ENCODE peak calls at places on chromosome 10, in four cellular contexts. G, B, J and P are unnamed samples.

GRCh38 chr10:71393841-71394475 is 2.8 kb upstream of the CDH23 start:
- DNase-seq in G (no peak), B (no peak), J (peak), P (no peak)

GRCh38 chr10:99536400-99537254 is 3.9 kb downstream of the NKX2-3 start:
- DNase-seq in B (no peak), J (peak), G (no peak), P (no peak)

GRCh38 chr10:34580214-34580613 is 234.9 kb downstream of the PARD3 start:
- DNase-seq in G (no peak), B (no peak), J (no peak), P (no peak)

GRCh38 chr10:36277459-36277858 is 635.4 kb upstream of the FZD8 start:
- DNase-seq in G (no peak), B (no peak), J (no peak), P (no peak)

GRCh38 chr10:34254596-34254995 is 560.5 kb downstream of the PARD3 start:
- DNase-seq in J (no peak), G (no peak), B (peak), P (peak)

GRCh38 chr10:23403278-23403677 is 35.6 kb upstream of the OTUD1 start:
- DNase-seq in J (no peak), G (no peak), B (no peak), P (no peak)

GRCh38 chr10:83680470-83680891 is 458.8 kb upstream of the GHITM start:
- DNase-seq in B (peak), G (no peak), J (no peak), P (no peak)

GRCh38 chr10:76297787-76298281 is 866.4 kb downstream of the LRMDA start:
- DNase-seq in J (no peak), B (no peak), G (no peak), P (no peak)

GRCh38 chr10:30216811-30217210 is 132.3 kb downstream of the MTPAP start:
- DNase-seq in B (no peak), G (no peak), J (no peak), P (no peak)

GRCh38 chr10:130062201-130062600 is 48.4 kb downstream of the C10orf143 start:
- DNase-seq in B (no peak), G (no peak), J (no peak), P (no peak)

GRCh38 chr10:73247509-73248258 is 629 bp upstream of the DNAJC9 start:
- DNase-seq in J (no peak), B (no peak), G (no peak), P (no peak)

GRCh38 chr10:92244796-92245195 is 46.1 kb downstream of the CPEB3 start:
- DNase-seq in G (no peak), B (peak), J (no peak), P (no peak)

GRCh38 chr10:97726636-97727178 is 10.2 kb upstream of the ZFYVE27 start:
- DNase-seq in J (no peak), G (no peak), B (no peak), P (no peak)

GRCh38 chr10:117139581-117140524 is 1.8 kb upstream of the VAX1 start:
- DNase-seq in B (peak), J (peak), G (no peak), P (no peak)

GRCh38 chr10:689433-690226 is at the start of gene DIP2C:
- DNase-seq in G (no peak), B (no peak), J (peak), P (peak)

GRCh38 chr10:77478248-77478963 is 159.2 kb downstream of the KCNMA1 start:
- DNase-seq in B (no peak), G (no peak), J (no peak), P (no peak)
- TF ChIP-seq ZNF274 in B (no peak), G (no peak), J (no peak), P (no peak)

DNA sequence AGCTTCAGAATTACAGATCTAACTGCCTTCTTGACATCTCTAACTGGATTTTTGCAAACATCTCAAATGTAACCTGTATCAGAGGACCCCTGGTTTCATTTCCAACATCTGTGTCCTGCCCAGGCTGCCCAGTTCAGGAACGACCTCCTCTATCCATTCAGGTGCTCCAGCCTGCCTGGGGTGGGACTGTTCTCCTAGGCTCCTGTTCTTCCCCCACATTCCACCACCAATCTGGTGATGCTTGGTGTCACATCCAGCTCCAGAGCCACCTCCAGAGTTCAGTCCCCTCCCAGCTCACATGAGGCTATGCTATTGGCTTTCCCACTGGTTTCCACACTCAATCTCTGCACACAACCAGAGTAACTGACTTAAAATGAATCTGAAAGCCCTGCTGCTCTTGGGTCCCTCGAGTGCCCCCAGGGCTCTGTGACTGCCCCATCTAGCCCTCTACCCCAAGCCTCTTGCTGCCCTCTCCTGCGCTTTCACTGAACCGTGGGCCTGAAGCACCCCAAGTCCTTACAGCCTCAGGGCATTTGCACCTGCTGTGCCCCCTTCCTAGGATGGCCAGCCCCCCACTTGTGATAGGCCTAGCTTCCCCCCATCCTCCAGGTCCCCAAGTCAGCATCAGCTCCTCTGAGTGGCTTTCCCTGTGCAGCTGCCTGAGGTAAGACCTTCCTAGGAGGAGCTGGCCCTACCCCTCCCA is 46.1 kb downstream of the PPIF start:
- DNase-seq in J (no peak), G (no peak), B (no peak), P (no peak)
- TF ChIP-seq ZNF274 in J (no peak), G (no peak), B (no peak), P (no peak)

GRCh38 chr10:12103743-12104142 is 25.7 kb upstream of the SEC61A2 start:
- DNase-seq in G (no peak), B (no peak), J (no peak), P (no peak)

GRCh38 chr10:12097791-12098190 is 29.0 kb downstream of the DHTKD1 start:
- DNase-seq in B (no peak), J (no peak), G (no peak), P (no peak)
- TF ChIP-seq ZNF274 in B (no peak), J (no peak), G (no peak), P (no peak)

DNA sequence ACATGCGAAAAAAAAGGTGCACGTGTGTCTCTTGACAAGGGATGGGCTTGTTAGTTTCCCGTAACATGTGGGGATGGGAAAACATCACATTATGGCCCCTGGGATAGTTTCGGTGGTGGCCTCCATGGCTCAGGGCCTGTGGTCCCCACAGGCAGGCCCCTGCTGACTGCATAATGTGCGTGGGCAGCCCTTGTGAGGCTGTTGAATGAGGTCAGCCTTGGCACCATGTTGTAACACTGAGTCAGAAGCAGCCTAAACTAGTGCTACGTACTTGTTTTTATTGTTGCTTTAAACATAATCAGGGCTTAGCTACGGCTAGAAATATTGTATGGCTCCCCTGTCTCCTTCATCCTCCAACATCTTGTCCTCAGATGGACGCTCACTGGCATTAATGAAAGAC is 80.6 kb downstream of the BEND7 start:
- DNase-seq in B (no peak), G (no peak), J (peak), P (no peak)
- TF ChIP-seq ZNF274 in B (no peak), G (no peak), J (no peak), P (no peak)

GRCh38 chr10:126902157-126902556 is 3.1 kb upstream of the DOCK1 start:
- DNase-seq in B (no peak), G (no peak), J (no peak), P (peak)
- TF ChIP-seq ZNF274 in B (no peak), G (no peak), J (no peak), P (no peak)

GRCh38 chr10:29120216-29120615 is 168.7 kb upstream of the LYZL1 start:
- DNase-seq in B (no peak), G (no peak), J (no peak), P (no peak)
- TF ChIP-seq ZNF274 in B (no peak), G (no peak), J (no peak), P (no peak)

GRCh38 chr10:15591937-15592336 is 127.8 kb downstream of the ITGA8 start:
- DNase-seq in G (no peak), B (no peak), J (no peak), P (no peak)
- TF ChIP-seq ZNF274 in G (no peak), B (no peak), J (no peak), P (no peak)

GRCh38 chr10:119859422-119860258 is 13.0 kb downstream of the MCMBP start:
- DNase-seq in B (no peak), J (no peak), G (no peak), P (peak)
- TF ChIP-seq ZNF274 in B (no peak), J (no peak), G (no peak), P (no peak)

DNA sequence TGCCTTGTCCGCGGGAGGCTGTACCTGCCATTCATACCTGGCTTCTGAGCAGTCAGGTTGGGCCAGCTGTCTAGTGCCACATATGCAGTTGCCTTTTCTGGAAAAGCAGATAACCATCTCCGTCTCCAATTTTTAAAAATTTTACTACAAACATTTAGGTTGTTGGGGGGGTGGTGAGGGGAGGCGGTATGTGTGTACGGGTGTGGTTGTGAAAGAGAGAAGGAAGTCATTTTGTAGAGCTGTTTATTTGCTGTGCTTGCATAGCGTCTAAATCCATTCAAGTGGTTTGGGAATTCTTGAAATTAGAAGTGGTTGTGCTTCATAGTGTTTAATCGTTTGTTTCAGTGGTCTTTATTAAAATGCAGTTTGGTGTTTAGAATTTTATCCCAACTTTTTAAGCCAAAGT is 1.5 kb downstream of the TBC1D12 start:
- DNase-seq in B (no peak), J (no peak), G (no peak), P (no peak)
- TF ChIP-seq ZNF274 in B (no peak), J (no peak), G (no peak), P (no peak)